ENCODE peak calls at places on chromosomes 4 and X, in seven cellular contexts. P is endothelial cell, S is HCT116, N is kidney epithelial cell, T is progenitor cell of endocrine pancreas, G is fibroblast of pulmonary artery, D is PC-3. Q is an unnamed sample.

GRCh38 chr4:169147217-169147616 is 123.5 kb downstream of the SH3RF1 start:
- DNase-seq in P (no peak), S (peak), N (no peak), T (no peak), G (no peak), D (peak), Q (no peak)

GRCh38 chrX:129654652-129655546 is at the start of gene APLN:
- DNase-seq in P (peak), S (no peak), N (no peak), T (no peak), G (peak), D (peak), Q (no peak)

GRCh38 chr4:87521757-87522374 is 7.3 kb downstream of the SPARCL1 start:
- DNase-seq in P (no peak), S (peak), N (no peak), T (no peak), G (peak), D (peak), Q (no peak)

GRCh38 chr4:156896536-156896935 is 75.1 kb downstream of the PDGFC start:
- DNase-seq in P (no peak), S (no peak), N (no peak), T (no peak), G (no peak), D (no peak), Q (no peak)

GRCh38 chr4:38943355-38943754 is 75.7 kb downstream of the FAM114A1 start:
- DNase-seq in P (no peak), S (no peak), N (no peak), T (no peak), G (peak), D (no peak), Q (no peak)

GRCh38 chr4:114093221-114093715 is 113.8 kb upstream of the ARSJ start:
- DNase-seq in P (no peak), S (no peak), N (no peak), T (no peak), G (no peak), D (no peak), Q (no peak)

GRCh38 chr4:101419324-101420135 is 72.2 kb upstream of the PPP3CA start:
- DNase-seq in P (no peak), S (no peak), N (no peak), T (no peak), G (peak), D (peak), Q (peak)

GRCh38 chr4:80767944-80768343 is 262.6 kb upstream of the BMP3 start:
- DNase-seq in P (no peak), S (no peak), N (no peak), T (no peak), G (no peak), D (peak), Q (no peak)

GRCh38 chrX:95884196-95884595 is 800.4 kb upstream of the DIAPH2 start:
- DNase-seq in P (no peak), S (no peak), N (no peak), T (no peak), G (peak), D (no peak), Q (no peak)

GRCh38 chrX:130032552-130032951 is 50.1 kb downstream of the BCORL1 start:
- DNase-seq in P (no peak), S (no peak), N (no peak), T (no peak), G (no peak), D (no peak), Q (no peak)

GRCh38 chr4:159382875-159383568 is 280.1 kb downstream of the RAPGEF2 start:
- DNase-seq in P (no peak), S (no peak), N (no peak), T (no peak), G (peak), D (no peak), Q (no peak)

GRCh38 chr4:159384017-159384416 is 281.1 kb downstream of the RAPGEF2 start:
- DNase-seq in P (no peak), S (no peak), N (no peak), T (no peak), G (no peak), D (no peak), Q (no peak)

GRCh38 chr4:159386620-159387019 is 283.7 kb downstream of the RAPGEF2 start:
- DNase-seq in P (no peak), S (no peak), N (no peak), T (no peak), G (no peak), D (no peak), Q (no peak)

GRCh38 chr4:159383569-159383934 is 280.7 kb downstream of the RAPGEF2 start:
- DNase-seq in P (no peak), S (no peak), N (no peak), T (no peak), G (no peak), D (no peak), Q (no peak)

GRCh38 chr4:159384619-159385018 is 281.7 kb downstream of the RAPGEF2 start:
- DNase-seq in P (no peak), S (no peak), N (no peak), T (no peak), G (no peak), D (no peak), Q (no peak)
- TF ChIP-seq CTCF in P (no peak), S (no peak), N (no peak), T (no peak), G (peak), D (no peak), Q (no peak)

GRCh38 chrX:115898382-115899001 is 272.1 kb upstream of the AGTR2 start:
- DNase-seq in P (peak), S (peak), N (no peak), T (no peak), G (no peak), D (peak), Q (no peak)
- TF ChIP-seq CTCF in P (no peak), S (no peak), N (no peak), T (peak), G (no peak), D (peak), Q (peak)

GRCh38 chrX:108298165-108298602 is 140.0 kb downstream of the COL4A6 start:
- DNase-seq in P (no peak), S (no peak), N (no peak), T (no peak), G (no peak), D (no peak), Q (no peak)

GRCh38 chrX:108299101-108299591 is 139.1 kb downstream of the COL4A6 start:
- DNase-seq in P (no peak), S (no peak), N (peak), T (no peak), G (peak), D (no peak), Q (no peak)

GRCh38 chrX:108299704-108300103 is 138.5 kb downstream of the COL4A6 start:
- DNase-seq in P (no peak), S (no peak), N (no peak), T (no peak), G (no peak), D (no peak), Q (no peak)

GRCh38 chrX:108292053-108292452 is 146.2 kb downstream of the COL4A6 start:
- DNase-seq in P (no peak), S (no peak), N (no peak), T (no peak), G (no peak), D (no peak), Q (no peak)

GRCh38 chrX:108297290-108297689 is 140.9 kb downstream of the COL4A6 start:
- DNase-seq in P (no peak), S (no peak), N (no peak), T (no peak), G (no peak), D (peak), Q (no peak)
- TF ChIP-seq CTCF in P (no peak), S (peak), N (no peak), T (no peak), G (no peak), D (peak), Q (no peak)

GRCh38 chrX:106404512-106404911 is 207.3 kb upstream of the RADX start:
- DNase-seq in P (no peak), S (peak), N (no peak), T (no peak), G (peak), D (peak), Q (no peak)
- TF ChIP-seq CTCF in P (no peak), S (peak), N (peak), T (peak), G (peak), D (peak), Q (no peak)

GRCh38 chr4:148425327-148426110 is 16.7 kb downstream of the NR3C2 start:
- DNase-seq in P (no peak), S (no peak), N (no peak), T (no peak), G (no peak), D (no peak), Q (no peak)
- TF ChIP-seq CTCF in P (no peak), S (peak), N (peak), T (peak), G (no peak), D (peak), Q (no peak)